ENCODE peak calls at places on chromosomes 13 and 19, in four cellular contexts. W, H, N and Z are unnamed samples.

GRCh38 chr19:33366127-33366526 is 7.4 kb upstream of the CEBPG start:
- DNase-seq in W (no peak), H (no peak), N (no peak), Z (no peak)

GRCh38 chr19:5951338-5951861 is 26.5 kb downstream of the RANBP3 start:
- DNase-seq in W (no peak), H (no peak), N (peak), Z (peak)

GRCh38 chr13:40101708-40102359 is 446.4 kb downstream of the COG6 start:
- DNase-seq in W (peak), H (no peak), N (no peak), Z (peak)

GRCh38 chr19:23470873-23471555 is 75.7 kb upstream of the ZNF91 start:
- DNase-seq in W (no peak), H (no peak), N (no peak), Z (no peak)

GRCh38 chr19:18484992-18485391 is 36.9 kb downstream of the ELL start:
- DNase-seq in W (no peak), H (no peak), N (no peak), Z (no peak)

GRCh38 chr13:21674271-21675009 is 3.6 kb downstream of the FGF9 start:
- DNase-seq in W (peak), H (no peak), N (peak), Z (peak)

GRCh38 chr19:48290923-48291700 is 21.2 kb downstream of the ZNF114 start:
- DNase-seq in W (peak), H (peak), N (peak), Z (peak)

GRCh38 chr19:27765397-27765796 is 1447.6 kb downstream of the UQCRFS1 start:
- DNase-seq in W (no peak), H (no peak), N (no peak), Z (no peak)

GRCh38 chr13:72151241-72151640 is 284.2 kb upstream of the DACH1 start:
- DNase-seq in W (no peak), H (no peak), N (no peak), Z (no peak)

GRCh38 chr19:39502640-39503417 is 4.1 kb downstream of the DLL3 start:
- DNase-seq in W (peak), H (no peak), N (peak), Z (peak)

GRCh38 chr13:21909331-21909730 is 238.5 kb downstream of the FGF9 start:
- DNase-seq in W (no peak), H (no peak), N (no peak), Z (no peak)

GRCh38 chr19:8557637-8558238 is 19.5 kb downstream of the MYO1F start:
- DNase-seq in W (no peak), H (no peak), N (no peak), Z (no peak)

GRCh38 chr19:34224996-34225658 is 29.2 kb upstream of the GARRE1 start:
- DNase-seq in W (no peak), H (no peak), N (no peak), Z (no peak)

GRCh38 chr19:6416658-6417405 is 7.8 kb downstream of the KHSRP start:
- DNase-seq in W (no peak), H (no peak), N (no peak), Z (no peak)

GRCh38 chr19:23439623-23440022 is 44.4 kb upstream of the ZNF91 start:
- DNase-seq in W (no peak), H (no peak), N (no peak), Z (no peak)

GRCh38 chr19:1260749-1261511 is 8.2 kb upstream of the CIRBP start:
- DNase-seq in W (peak), H (peak), N (peak), Z (peak)

GRCh38 chr13:48975101-48975925 is at the start of gene FNDC3A:
- DNase-seq in W (peak), H (peak), N (no peak), Z (no peak)

GRCh38 chr13:97321616-97322321 is 99.6 kb downstream of the MBNL2 start:
- DNase-seq in W (no peak), H (no peak), N (no peak), Z (no peak)

GRCh38 chr13:110555601-110556223 is 5.8 kb downstream of the RAB20 start:
- DNase-seq in W (no peak), H (no peak), N (no peak), Z (peak)

GRCh38 chr13:76086729-76087128 is 450.6 kb downstream of the LMO7 start:
- DNase-seq in W (no peak), H (no peak), N (no peak), Z (no peak)

GRCh38 chr13:40993987-40994386 is 25.1 kb downstream of the ELF1 start:
- DNase-seq in W (no peak), H (no peak), N (no peak), Z (no peak)